ENCODE peak calls at places on chromosomes 2 and 18, in seven cellular contexts. H is cardiac fibroblast, A is HL-60, W is K562, R is AG10803, C is A549, D is transverse colon. J is an unnamed sample.

GRCh38 chr2:143068094-143068890 is 60.9 kb upstream of the ARHGAP15 start:
- DNase-seq in H (peak; percentile 56), W (no peak), A (peak; percentile 63), C (no peak), D (no peak), R (no peak), J (peak; percentile 7)

GRCh38 chr2:11864724-11865123 is 118.3 kb downstream of the LPIN1 start:
- DNase-seq in D (no peak), H (no peak), W (no peak), C (no peak), R (no peak), A (no peak), J (no peak)

GRCh38 chr2:120298173-120298835 is 45.7 kb downstream of the RALB start:
- DNase-seq in H (peak; percentile 57), R (peak; percentile 23), C (no peak), W (peak; percentile 55), D (no peak), A (no peak), J (no peak)

GRCh38 chr18:3725100-3725499 is 275.1 kb downstream of the TGIF1 start:
- DNase-seq in C (no peak), H (no peak), R (no peak), A (no peak), W (no peak), D (no peak), J (no peak)

GRCh38 chr18:55233850-55234249 is 274.6 kb upstream of the CCDC68 start:
- DNase-seq in H (peak; percentile 82), R (no peak), D (no peak), C (no peak), A (peak; percentile 41), W (no peak), J (no peak)

GRCh38 chr2:187976259-187976658 is 315.4 kb upstream of the GULP1 start:
- DNase-seq in H (no peak), A (no peak), R (no peak), D (no peak), C (no peak), W (no peak), J (peak; percentile 36)

GRCh38 chr2:44441200-44441599 is 79.5 kb downstream of the CAMKMT start:
- DNase-seq in R (no peak), A (no peak), W (no peak), C (peak; percentile 24), D (no peak), H (peak; percentile 7), J (peak; percentile 57)

GRCh38 chr2:236592821-236593220 is 23.2 kb downstream of the ACKR3 start:
- DNase-seq in C (no peak), A (no peak), H (no peak), D (no peak), R (no peak), W (no peak), J (no peak)

GRCh38 chr18:23143871-23144270 is 8.6 kb downstream of the CABLES1 start:
- DNase-seq in R (no peak), C (no peak), H (no peak), W (no peak), A (peak; percentile 81), D (no peak), J (no peak)

GRCh38 chr2:63866009-63866709 is 24.5 kb downstream of the UGP2 start:
- DNase-seq in A (no peak), D (no peak), C (no peak), R (no peak), H (no peak), W (no peak), J (no peak)

GRCh38 chr2:183996825-183997823 is 601.2 kb upstream of the ZNF804A start:
- DNase-seq in W (no peak), H (no peak), R (no peak), C (no peak), D (no peak), A (no peak), J (no peak)

GRCh38 chr2:197803033-197803444 is 1.4 kb upstream of the PLCL1 start:
- DNase-seq in C (peak; percentile 53), D (no peak), R (peak; percentile 62), W (peak; percentile 57), A (peak; percentile 35), H (peak; percentile 76), J (peak; percentile 59)

GRCh38 chr18:63016270-63016669 is 300.9 kb downstream of the PHLPP1 start:
- DNase-seq in C (peak; percentile 41), H (peak; percentile 74), A (peak; percentile 79), D (peak; percentile 37), W (peak; percentile 42), R (peak; percentile 64), J (peak; percentile 53)

GRCh38 chr2:234363011-234363487 is 133.8 kb downstream of the ARL4C start:
- DNase-seq in H (peak; percentile 15), C (peak; percentile 98), A (no peak), D (no peak), R (peak; percentile 70), W (no peak), J (no peak)

GRCh38 chr2:16066261-16067036 is 126.1 kb downstream of the MYCN start:
- DNase-seq in W (no peak), A (no peak), D (no peak), H (no peak), C (no peak), R (no peak), J (no peak)

GRCh38 chr2:43266692-43267091 is 40.3 kb upstream of the ZFP36L2 start:
- DNase-seq in H (no peak), D (peak; percentile 43), A (peak; percentile 87), R (no peak), W (no peak), C (no peak), J (no peak)

GRCh38 chr2:39665811-39666488 is at the start of gene TMEM178A:
- DNase-seq in H (no peak), C (no peak), A (no peak), W (no peak), D (no peak), R (no peak), J (no peak)

GRCh38 chr2:101473581-101473910 is 1.4 kb downstream of the RFX8 start:
- DNase-seq in C (no peak), D (no peak), W (no peak), R (peak; percentile 68), H (peak; percentile 67), A (no peak), J (no peak)

GRCh38 chr2:162465430-162465829 is 121.5 kb downstream of the GCA start:
- DNase-seq in R (no peak), A (no peak), D (no peak), H (no peak), W (no peak), C (no peak), J (peak; percentile 55)

GRCh38 chr2:202290316-202290715 is 24.8 kb downstream of the NOP58 start:
- DNase-seq in W (no peak), D (no peak), C (no peak), H (no peak), A (no peak), R (no peak), J (no peak)

GRCh38 chr18:32530947-32531651 is 60.4 kb upstream of the GAREM1 start:
- DNase-seq in W (no peak), H (peak; percentile 63), R (peak; percentile 7), A (peak; percentile 67), C (peak; percentile 7), D (no peak), J (peak; percentile 94)

GRCh38 chr2:222319576-222320440 is 21.0 kb upstream of the PAX3 start:
- DNase-seq in R (no peak), H (no peak), D (no peak), C (peak; percentile 39), W (no peak), A (peak; percentile 43), J (peak; percentile 42)

DNA sequence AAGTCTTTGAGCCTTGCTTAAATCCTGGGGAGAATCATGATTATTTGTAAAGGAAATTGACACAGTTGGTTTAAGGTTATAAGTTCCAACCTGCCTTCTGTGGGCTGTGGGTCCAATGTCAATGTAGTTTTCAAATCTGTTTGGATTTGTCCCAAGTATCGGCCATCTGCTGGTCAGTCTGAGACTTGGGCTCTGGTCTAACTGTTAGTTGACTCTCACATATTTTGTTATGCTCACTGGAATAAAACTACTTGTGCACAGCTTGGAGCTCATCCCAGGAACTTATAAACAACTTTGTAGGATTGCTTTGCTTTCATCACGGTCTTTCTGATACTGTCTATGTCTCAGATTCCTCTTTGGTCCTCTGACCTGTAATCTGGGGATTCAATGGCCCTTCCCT is 1026.2 kb upstream of the ZEB2 start:
- DNase-seq in R (peak; percentile 17), D (no peak), C (peak; percentile 8), W (no peak), H (peak; percentile 36), A (no peak), J (peak; percentile 1)
- TF ChIP-seq CTCF in R (peak; percentile 35), D (no peak), C (no peak), W (no peak), H (peak; percentile 21), A (no peak), J (no peak)

GRCh38 chr18:10453885-10454772 is at the start of gene APCDD1:
- DNase-seq in W (no peak), R (no peak), C (no peak), A (no peak), H (no peak), D (peak; percentile 45), J (peak; percentile 9)
- H3K4me3 ChIP-seq in W (no peak within 1 kb of the TSS), R (peak within 1 kb of the TSS; percentile 58), C (peak within 1 kb of the TSS; percentile 47), A (peak within 1 kb of the TSS; percentile 29), H (peak within 1 kb of the TSS; percentile 42), D (peak within 1 kb of the TSS; percentile 41), J (peak within 1 kb of the TSS; percentile 56)

GRCh38 chr2:231410293-231411004 is 14.9 kb downstream of the B3GNT7 start:
- DNase-seq in D (no peak), C (peak; percentile 33), A (no peak), W (no peak), H (no peak), R (no peak), J (no peak)
- TF ChIP-seq CTCF in D (peak; percentile 61), C (no peak), A (no peak), W (peak; percentile 47), H (peak; percentile 49), R (peak; percentile 35), J (peak; percentile 33)

GRCh38 chr2:54568876-54569298 is 112.8 kb downstream of the SPTBN1 start:
- DNase-seq in W (peak; percentile 81), D (peak; percentile 70), A (no peak), R (no peak), H (no peak), C (no peak), J (no peak)
- H3K4me3 ChIP-seq in W (no peak overlapping the region), D (no peak overlapping the region), A (no peak overlapping the region), R (no peak overlapping the region), H (no peak overlapping the region), C (peak overlapping the region; percentile 9), J (no peak overlapping the region)

GRCh38 chr2:232522014-232522854 is 2.0 kb downstream of the PRSS56 start:
- DNase-seq in H (peak; percentile 26), A (peak; percentile 17), D (peak; percentile 57), W (peak; percentile 80), R (peak; percentile 11), C (peak; percentile 42), J (peak; percentile 38)
- TF ChIP-seq CTCF in H (peak; percentile 23), A (peak; percentile 20), D (peak; percentile 78), W (peak; percentile 39), R (peak; percentile 34), C (peak; percentile 97), J (peak; percentile 21)

J was measured in epithelial cell of esophagus.